ENCODE peak calls at places on chromosomes 13 and 19, in five cellular contexts. U is IMR-90, Q is neuronal stem cell, T is mesendoderm, D is mesenchymal stem cell. Z is an unnamed sample.

GRCh38 chr13:71922191-71922590 is 55.2 kb upstream of the DACH1 start:
- DNase-seq in T (no peak), Q (no peak), D (peak; percentile 54), U (no peak), Z (no peak)

GRCh38 chr19:10115392-10116084 is 4.0 kb downstream of the P2RY11 start:
- DNase-seq in U (no peak), Q (no peak), D (no peak), T (no peak), Z (no peak)

GRCh38 chr13:37136633-37137032 is 31.2 kb upstream of the CSNK1A1L start:
- DNase-seq in D (no peak), T (no peak), U (no peak), Q (no peak), Z (no peak)

GRCh38 chr13:59497845-59498244 is 665.9 kb downstream of the DIAPH3 start:
- DNase-seq in Q (no peak), D (no peak), T (no peak), U (no peak), Z (no peak)

GRCh38 chr19:33394006-33394722 is 20.7 kb downstream of the CEBPG start:
- DNase-seq in T (no peak), U (peak; percentile 69), D (peak; percentile 40), Q (no peak), Z (no peak)

GRCh38 chr13:74990992-74991391 is 491.0 kb downstream of the TBC1D4 start:
- DNase-seq in U (no peak), D (no peak), Q (no peak), T (no peak), Z (no peak)

GRCh38 chr13:48220592-48221300 is 12.3 kb upstream of the ITM2B start:
- DNase-seq in T (no peak), U (no peak), Q (no peak), D (no peak), Z (no peak)

GRCh38 chr13:110565296-110565695 is 3.8 kb upstream of the RAB20 start:
- DNase-seq in T (peak; percentile 62), D (no peak), Q (no peak), U (no peak), Z (no peak)

GRCh38 chr19:35442091-35442490 is 6.0 kb upstream of the FFAR2 start:
- DNase-seq in D (peak; percentile 31), Q (no peak), U (no peak), T (no peak), Z (no peak)

GRCh38 chr19:33194884-33195710 is 967 bp downstream of the LRP3 start:
- DNase-seq in D (peak; percentile 66), T (peak; percentile 28), U (peak; percentile 48), Q (no peak), Z (peak; percentile 73)

GRCh38 chr13:30616927-30617314 is 799 bp upstream of the USPL1 start:
- DNase-seq in D (peak; percentile 97), T (peak; percentile 95), U (peak; percentile 89), Q (no peak), Z (peak; percentile 17)

GRCh38 chr19:44865196-44865767 is 19.2 kb downstream of the NECTIN2 start:
- DNase-seq in T (no peak), U (no peak), Q (no peak), D (no peak), Z (no peak)

GRCh38 chr19:51354742-51355148 is 11.4 kb downstream of the ETFB start:
- DNase-seq in U (peak; percentile 19), D (peak; percentile 46), Q (peak; percentile 87), T (peak; percentile 84), Z (no peak)

GRCh38 chr19:32224371-32225244 is 120.8 kb upstream of the ZNF507 start:
- DNase-seq in U (peak; percentile 15), Q (peak; percentile 60), T (peak; percentile 49), D (peak; percentile 35), Z (peak; percentile 91)

GRCh38 chr19:41548954-41549688 is 26.8 kb upstream of the CEACAM21 start:
- DNase-seq in Q (peak; percentile 37), U (no peak), T (peak; percentile 79), D (peak; percentile 8), Z (no peak)

GRCh38 chr19:32537626-32538025 is 43.4 kb upstream of the PDCD5 start:
- DNase-seq in D (no peak), Q (peak; percentile 47), U (no peak), T (no peak), Z (no peak)

GRCh38 chr19:39483141-39483540 is 2.5 kb downstream of the TIMM50 start:
- DNase-seq in D (no peak), T (no peak), Q (no peak), U (no peak), Z (no peak)

GRCh38 chr19:35029737-35030256 is 473 bp upstream of the SCN1B start:
- DNase-seq in D (peak; percentile 7), Q (no peak), T (no peak), U (no peak), Z (no peak)

GRCh38 chr13:43136940-43137574 is 113.7 kb downstream of the DNAJC15 start:
- DNase-seq in T (no peak), Q (no peak), D (no peak), U (no peak), Z (no peak)

GRCh38 chr19:1736916-1737315 is 16.4 kb upstream of the ONECUT3 start:
- DNase-seq in U (no peak), D (no peak), T (no peak), Q (no peak), Z (no peak)

GRCh38 chr13:94236876-94237275 is 242.6 kb downstream of the DCT start:
- DNase-seq in D (no peak), T (no peak), U (no peak), Q (no peak), Z (no peak)

GRCh38 chr13:48559638-48560320 is 26.9 kb upstream of the RCBTB2 start:
- DNase-seq in U (peak; percentile 70), D (no peak), T (no peak), Q (no peak), Z (no peak)

GRCh38 chr13:25170554-25171107 is 1.5 kb downstream of the AMER2 start:
- DNase-seq in U (no peak), Q (no peak), T (peak; percentile 46), D (no peak), Z (peak; percentile 73)

GRCh38 chr13:106911602-106912001 is 343.7 kb upstream of the ARGLU1 start:
- DNase-seq in Q (no peak), U (no peak), T (no peak), D (no peak), Z (no peak)

GRCh38 chr13:40787062-40787461 is 2.3 kb upstream of the SLC25A15 start:
- DNase-seq in Q (no peak), D (peak; percentile 96), U (peak; percentile 93), T (no peak), Z (no peak)

GRCh38 chr13:41649659-41650058 is 192.3 kb downstream of the RGCC start:
- DNase-seq in U (peak; percentile 38), D (peak; percentile 14), Q (no peak), T (peak; percentile 50), Z (no peak)

GRCh38 chr13:27952931-27953670 is 16.0 kb downstream of the CDX2 start:
- DNase-seq in U (no peak), T (no peak), Q (no peak), D (no peak), Z (no peak)

GRCh38 chr13:113073942-113074341 is 31.6 kb upstream of the F7 start:
- DNase-seq in U (no peak), D (no peak), T (no peak), Q (no peak), Z (no peak)

GRCh38 chr19:32022946-32023832 is 322.2 kb upstream of the ZNF507 start:
- DNase-seq in U (no peak), D (no peak), Q (no peak), T (no peak), Z (no peak)

GRCh38 chr19:21604941-21605548 is 99.6 kb downstream of the ZNF429 start:
- DNase-seq in D (no peak), U (no peak), T (no peak), Q (no peak), Z (no peak)

GRCh38 chr13:97280478-97280877 is 58.3 kb downstream of the MBNL2 start:
- DNase-seq in T (peak; percentile 56), U (no peak), D (no peak), Q (no peak), Z (no peak)

GRCh38 chr13:40101708-40102359 is 446.4 kb downstream of the COG6 start:
- DNase-seq in D (no peak), T (no peak), U (no peak), Q (no peak), Z (no peak)

GRCh38 chr19:9981406-9982260 is 28.7 kb downstream of the COL5A3 start:
- DNase-seq in U (no peak), D (no peak), Q (no peak), T (no peak), Z (no peak)

GRCh38 chr13:96020155-96020575 is 33.0 kb downstream of the UGGT2 start:
- DNase-seq in D (peak; percentile 68), Q (peak; percentile 70), U (peak; percentile 67), T (peak; percentile 83), Z (no peak)

GRCh38 chr19:15449620-15450527 is at the start of gene WIZ:
- DNase-seq in D (peak; percentile 63), Q (peak; percentile 62), U (peak; percentile 55), T (peak; percentile 73), Z (no peak)
- H2BK15ac ChIP-seq in D (peak within 1 kb of the TSS; percentile 89), Q (no peak within 1 kb of the TSS), U (peak within 1 kb of the TSS; percentile 74), T (no peak within 1 kb of the TSS), Z (peak within 1 kb of the TSS; percentile 65)

DNA sequence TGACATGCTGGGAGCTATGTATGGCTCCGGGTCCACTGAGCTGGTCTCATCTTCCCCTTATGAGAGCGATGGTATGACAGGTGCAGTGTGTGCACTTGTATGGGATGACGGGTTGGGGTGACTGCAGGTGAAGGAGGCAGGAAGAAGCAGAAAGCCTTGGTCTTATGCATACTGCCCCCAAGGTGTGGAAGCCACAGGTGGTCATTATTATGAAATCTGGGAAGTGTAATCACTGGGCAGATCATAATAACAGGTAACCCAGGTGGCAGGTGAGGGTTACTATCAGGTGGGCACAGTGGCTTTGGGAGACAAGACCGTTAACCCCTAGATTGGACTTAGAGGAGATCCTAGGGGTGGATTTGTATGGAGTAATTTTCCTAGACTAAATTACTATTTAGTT is 118.0 kb downstream of the RFC3 start:
- DNase-seq in T (no peak), Q (no peak), D (no peak), U (no peak), Z (no peak)
- H2BK15ac ChIP-seq in T (no peak overlapping the region), Q (no peak overlapping the region), D (no peak overlapping the region), U (no peak overlapping the region), Z (no peak overlapping the region)

GRCh38 chr13:90447034-90447734 is 900.3 kb upstream of the MIR17HG start:
- DNase-seq in D (no peak), T (no peak), U (no peak), Q (no peak), Z (no peak)
- H2BK15ac ChIP-seq in D (no peak overlapping the region), T (no peak overlapping the region), U (peak overlapping the region; percentile 87), Q (no peak overlapping the region), Z (no peak overlapping the region)

DNA sequence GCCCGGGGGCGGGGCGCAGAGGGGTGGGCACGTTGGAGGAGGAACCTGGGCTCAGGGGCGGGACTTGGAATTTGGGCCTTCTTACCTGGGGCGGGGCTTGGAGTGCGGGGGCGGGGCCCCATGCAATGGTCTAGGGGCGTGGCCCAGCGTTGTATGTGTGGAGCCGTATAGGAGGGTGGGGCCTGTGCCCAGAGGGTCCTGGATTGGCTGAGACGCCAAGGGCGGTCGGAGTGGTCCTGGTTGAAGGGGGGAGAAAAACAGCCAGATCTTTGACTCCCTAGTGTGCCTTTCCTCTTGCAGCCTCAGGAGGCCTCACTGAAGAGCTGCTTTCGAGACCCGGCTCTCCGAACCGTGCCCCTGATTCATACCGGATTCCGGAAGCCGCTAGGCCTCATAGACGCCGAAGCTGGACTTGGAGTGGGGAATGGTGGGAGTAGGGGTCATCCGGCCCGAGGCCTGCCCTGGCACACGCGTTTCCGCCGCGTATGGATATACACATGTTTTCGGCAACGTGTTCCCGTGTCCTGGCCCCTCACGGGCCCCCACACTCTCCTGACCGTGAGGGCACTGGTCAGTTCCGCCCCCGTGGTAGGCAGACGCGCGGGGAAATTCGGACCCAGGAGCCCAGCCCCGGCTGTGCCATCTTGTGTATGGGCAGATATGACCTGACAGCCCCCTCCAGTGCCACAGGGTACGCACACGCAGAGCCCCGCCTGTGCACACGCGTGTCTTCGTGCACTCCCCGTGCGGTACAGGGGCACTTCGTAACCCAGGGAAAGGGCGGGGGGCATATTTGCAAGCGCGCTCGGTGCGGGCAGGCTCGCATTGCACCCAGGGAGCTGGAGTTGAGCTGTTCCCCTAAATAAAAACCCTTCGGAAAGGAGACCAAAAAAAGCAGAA is 661 bp upstream of the PRR12 start:
- DNase-seq in U (peak; percentile 95), D (peak; percentile 98), Q (peak; percentile 97), T (peak; percentile 100), Z (peak; percentile 98)
- H2BK15ac ChIP-seq in U (peak overlapping the region; percentile 2), D (peak overlapping the region; percentile 88), Q (peak overlapping the region; percentile 100), T (no peak overlapping the region), Z (peak overlapping the region; percentile 88)

Z was measured in H1.